ENCODE peak calls at places on chromosome 7, in seven cellular contexts. A is transverse colon, L is esophagus muscularis mucosa, V is ovary, J is sigmoid colon, N is A549, H is H1. I is an unnamed sample.

GRCh38 chr7:28272461-28272877 is 91.9 kb upstream of the JAZF1 start:
- DNase-seq in L (no peak), N (peak; percentile 43), A (peak; percentile 25), J (peak; percentile 70), V (peak; percentile 55), H (no peak), I (peak; percentile 48)

GRCh38 chr7:158329014-158329610 is 258.5 kb downstream of the PTPRN2 start:
- DNase-seq in H (peak; percentile 41), L (no peak), N (no peak), J (no peak), A (no peak), V (peak; percentile 13), I (no peak)

GRCh38 chr7:120996333-120996982 is 7.9 kb downstream of the CPED1 start:
- DNase-seq in A (peak; percentile 78), V (no peak), L (no peak), H (no peak), N (no peak), J (peak; percentile 93), I (peak; percentile 90)

GRCh38 chr7:148107741-148108140 is 482.8 kb upstream of the C7orf33 start:
- DNase-seq in H (no peak), V (no peak), N (no peak), J (no peak), A (no peak), L (no peak), I (no peak)

GRCh38 chr7:148993193-148993592 is 35.1 kb downstream of the PDIA4 start:
- DNase-seq in L (no peak), H (no peak), A (no peak), J (no peak), V (no peak), N (no peak), I (no peak)

GRCh38 chr7:35716038-35716803 is 21.3 kb upstream of the HERPUD2 start:
- DNase-seq in N (no peak), V (no peak), J (no peak), A (no peak), L (no peak), H (no peak), I (no peak)

GRCh38 chr7:87961754-87962153 is 27.7 kb downstream of the ADAM22 start:
- DNase-seq in V (no peak), J (no peak), A (no peak), N (no peak), H (no peak), L (no peak), I (no peak)

GRCh38 chr7:106883627-106884026 is 18.5 kb downstream of the PIK3CG start:
- DNase-seq in J (no peak), V (no peak), N (no peak), L (no peak), A (no peak), H (no peak), I (no peak)

DNA sequence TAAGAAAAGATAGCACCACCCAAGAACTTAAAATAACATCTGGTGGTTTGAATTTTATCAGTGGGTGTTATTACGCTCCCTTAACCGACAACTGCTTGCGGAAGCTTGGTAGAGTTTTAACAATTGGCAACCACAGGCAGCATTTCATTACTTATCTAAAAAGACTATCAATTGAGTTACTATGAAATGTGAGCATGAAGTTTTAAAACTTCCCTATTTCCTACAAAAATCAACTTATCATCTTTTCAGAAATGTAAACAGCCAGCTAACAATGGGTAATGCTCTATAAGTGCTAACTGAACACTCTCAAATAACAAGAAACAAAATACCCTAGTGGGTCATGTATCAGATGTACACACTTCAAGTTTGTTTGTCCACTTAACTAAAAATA is 68.8 kb downstream of the OSBPL3 start:
- DNase-seq in J (no peak), V (no peak), N (no peak), A (no peak), L (no peak), H (no peak), I (no peak)
- TF ChIP-seq POLR2A in J (no peak), V (no peak), N (no peak), A (no peak), L (no peak), H (no peak), I (no peak)

DNA sequence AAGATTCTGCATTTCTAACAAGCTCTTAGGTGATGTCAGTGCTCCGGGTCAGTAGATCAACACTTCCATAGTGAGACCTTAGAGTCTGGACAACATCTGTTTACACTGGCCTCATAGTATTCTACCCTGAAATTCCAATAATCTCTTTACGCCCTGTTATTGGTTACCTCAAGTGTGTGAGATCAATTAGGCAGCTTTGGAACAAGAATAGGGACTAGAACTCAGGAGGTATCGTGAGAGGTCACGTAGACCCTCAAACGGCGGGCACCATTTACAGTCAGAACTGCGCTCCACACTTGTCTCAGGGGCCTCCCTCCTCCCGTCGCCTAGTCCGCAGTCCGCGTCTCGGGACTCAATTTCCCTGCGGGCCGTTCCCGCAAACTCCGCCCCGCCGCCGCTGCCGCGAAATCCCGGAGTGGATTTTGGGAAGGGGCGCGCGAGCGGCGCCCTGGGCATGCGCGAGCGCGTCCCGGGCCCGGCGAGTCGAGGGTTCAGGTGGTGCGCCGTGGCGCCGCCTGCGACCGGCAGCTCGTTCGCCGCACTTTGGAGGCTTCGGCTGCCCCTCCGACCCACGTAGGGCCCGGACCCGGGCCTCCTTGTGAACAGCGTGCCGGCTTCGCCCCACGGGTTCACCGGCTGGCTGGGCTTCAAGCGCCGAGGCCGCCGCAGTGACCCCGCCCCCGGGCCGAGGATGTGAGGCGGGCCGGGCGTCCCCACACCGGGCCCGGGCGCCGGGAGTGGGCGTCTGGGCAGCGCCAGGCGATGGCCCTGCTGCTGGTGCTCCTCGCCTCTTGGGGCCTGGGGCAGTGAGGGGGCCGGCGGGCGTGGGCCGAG is at the start of gene PLEKHA8:
- DNase-seq in H (peak; percentile 98), N (peak; percentile 83), V (peak; percentile 91), L (peak; percentile 94), A (peak; percentile 92), J (peak; percentile 93), I (peak; percentile 75)
- TF ChIP-seq EP300 in H (no peak), N (no peak), V (peak; percentile 54), L (no peak), A (no peak), J (no peak), I (peak; percentile 93)

DNA sequence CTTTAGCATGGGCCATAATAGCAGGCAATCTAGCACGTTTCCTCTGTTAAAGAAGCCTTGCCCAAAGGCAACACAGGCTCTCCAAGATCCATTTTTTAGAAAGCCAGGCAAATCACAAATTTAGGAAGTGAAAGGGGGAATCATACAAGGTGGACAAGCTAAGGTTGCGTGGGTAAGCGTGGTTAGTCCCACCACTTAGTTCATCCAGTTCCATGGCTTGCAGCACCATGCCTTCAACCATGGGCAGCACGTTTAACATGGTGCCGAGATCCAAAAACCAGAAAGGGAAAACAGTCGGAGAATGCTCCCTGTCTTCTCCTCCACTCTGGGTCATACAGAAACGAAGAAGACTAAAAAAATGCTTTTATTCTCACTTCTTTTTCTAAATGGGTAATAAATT is 234.4 kb upstream of the IMMP2L start:
- DNase-seq in V (no peak), L (no peak), N (no peak), A (no peak), J (no peak), H (peak; percentile 55), I (no peak)
- H3K4me3 ChIP-seq in V (no peak overlapping the region), L (no peak overlapping the region), N (no peak overlapping the region), A (no peak overlapping the region), J (no peak overlapping the region), H (no peak overlapping the region), I (no peak overlapping the region)

GRCh38 chr7:137981668-137982067 is 20.2 kb downstream of the CREB3L2 start:
- DNase-seq in H (no peak), L (no peak), J (no peak), N (no peak), A (peak; percentile 27), V (no peak), I (no peak)
- TF ChIP-seq POLR2A in H (no peak), L (no peak), J (no peak), N (no peak), A (no peak), V (no peak), I (no peak)